ENCODE peak calls at places on chromosome 12, in eight cellular contexts. O is IMR-90, B is HCT116, G is mesenchymal stem cell, A is PC-3, M is HepG2, W is fibroblast of lung, C is astrocyte. R is an unnamed sample.

GRCh38 chr12:64528616-64529015 is 76.7 kb downstream of the TBK1 start:
- DNase-seq in O (peak; percentile 20), B (no peak), G (no peak), A (peak; percentile 13), M (no peak), W (no peak), C (no peak), R (no peak)

GRCh38 chr12:53623526-53623925 is 2.7 kb downstream of the ATF7 start:
- DNase-seq in O (peak; percentile 66), B (no peak), G (peak; percentile 59), A (no peak), M (no peak), W (peak; percentile 70), C (peak; percentile 52), R (no peak)

GRCh38 chr12:27779416-27779815 is 617 bp upstream of the KLHL42 start:
- DNase-seq in O (no peak), B (no peak), G (peak; percentile 30), A (no peak), M (peak; percentile 10), W (peak; percentile 30), C (no peak), R (no peak)

GRCh38 chr12:79451988-79452387 is 238.8 kb downstream of the PAWR start:
- DNase-seq in O (peak; percentile 88), B (no peak), G (peak; percentile 92), A (peak; percentile 96), M (peak; percentile 31), W (peak; percentile 83), C (peak; percentile 91), R (peak; percentile 66)

GRCh38 chr12:10557766-10558165 is 52.1 kb downstream of the EIF2S3B start:
- DNase-seq in O (no peak), B (no peak), G (no peak), A (peak; percentile 73), M (no peak), W (no peak), C (no peak), R (no peak)

GRCh38 chr12:53344824-53345485 is 8.8 kb upstream of the SP7 start:
- DNase-seq in O (peak; percentile 72), B (no peak), G (peak; percentile 86), A (peak; percentile 59), M (peak; percentile 54), W (peak; percentile 80), C (peak; percentile 58), R (peak; percentile 56)

GRCh38 chr12:3161861-3162260 is 84.7 kb downstream of the TSPAN9 start:
- DNase-seq in O (no peak), B (no peak), G (no peak), A (no peak), M (peak; percentile 15), W (no peak), C (no peak), R (no peak)

GRCh38 chr12:67625004-67625403 is 23.5 kb upstream of the DYRK2 start:
- DNase-seq in O (no peak), B (no peak), G (no peak), A (no peak), M (no peak), W (no peak), C (no peak), R (peak; percentile 61)

GRCh38 chr12:12397184-12397583 is 40.3 kb downstream of the BORCS5 start:
- DNase-seq in O (no peak), B (no peak), G (no peak), A (no peak), M (no peak), W (no peak), C (no peak), R (no peak)

GRCh38 chr12:87871061-87871460 is 158.1 kb downstream of the C12orf50 start:
- DNase-seq in O (peak; percentile 42), B (no peak), G (peak; percentile 9), A (no peak), M (no peak), W (peak; percentile 42), C (peak; percentile 35), R (no peak)

GRCh38 chr12:101819467-101819866 is 11.3 kb downstream of the GNPTAB start:
- DNase-seq in O (peak; percentile 31), B (no peak), G (no peak), A (no peak), M (no peak), W (no peak), C (no peak), R (no peak)

GRCh38 chr12:19450362-19450761 is 11.1 kb downstream of the AEBP2 start:
- DNase-seq in O (no peak), B (no peak), G (no peak), A (no peak), M (no peak), W (no peak), C (no peak), R (no peak)

GRCh38 chr12:51593539-51593938 is 2.5 kb downstream of the SCN8A start:
- DNase-seq in O (peak; percentile 79), B (no peak), G (peak; percentile 67), A (peak; percentile 47), M (peak; percentile 20), W (peak; percentile 74), C (peak; percentile 55), R (peak; percentile 15)

GRCh38 chr12:113005759-113006158 is 27.4 kb downstream of the OAS2 start:
- DNase-seq in O (no peak), B (peak; percentile 4), G (no peak), A (peak; percentile 45), M (no peak), W (no peak), C (no peak), R (no peak)

GRCh38 chr12:115840159-115840558 is 437.3 kb downstream of the MED13L start:
- DNase-seq in O (no peak), B (no peak), G (no peak), A (peak; percentile 73), M (peak; percentile 33), W (no peak), C (no peak), R (no peak)

GRCh38 chr12:95600567-95600966 is 49.3 kb upstream of the USP44 start:
- DNase-seq in O (no peak), B (no peak), G (no peak), A (no peak), M (no peak), W (no peak), C (no peak), R (no peak)

GRCh38 chr12:19131020-19131431 is 1.5 kb downstream of the PLEKHA5 start:
- DNase-seq in O (peak; percentile 60), B (peak; percentile 6), G (peak; percentile 88), A (peak; percentile 74), M (peak; percentile 41), W (peak; percentile 78), C (peak; percentile 54), R (peak; percentile 69)

GRCh38 chr12:96134200-96134599 is 60.0 kb upstream of the ELK3 start:
- DNase-seq in O (no peak), B (peak; percentile 24), G (no peak), A (no peak), M (no peak), W (no peak), C (no peak), R (no peak)

GRCh38 chr12:26918321-26919215 is 19.2 kb downstream of the INTS13 start:
- DNase-seq in O (peak; percentile 7), B (no peak), G (peak; percentile 21), A (no peak), M (no peak), W (peak; percentile 19), C (peak; percentile 26), R (no peak)

GRCh38 chr12:61870658-61871559 is 389.3 kb upstream of the USP15 start:
- DNase-seq in O (no peak), B (no peak), G (peak; percentile 30), A (no peak), M (no peak), W (no peak), C (no peak), R (no peak)
- H2AFZ ChIP-seq in O (no peak overlapping the region), B (no peak overlapping the region), G (no peak overlapping the region), A (no peak overlapping the region), M (no peak overlapping the region), W (no peak overlapping the region), C (no peak overlapping the region), R (no peak overlapping the region)

DNA sequence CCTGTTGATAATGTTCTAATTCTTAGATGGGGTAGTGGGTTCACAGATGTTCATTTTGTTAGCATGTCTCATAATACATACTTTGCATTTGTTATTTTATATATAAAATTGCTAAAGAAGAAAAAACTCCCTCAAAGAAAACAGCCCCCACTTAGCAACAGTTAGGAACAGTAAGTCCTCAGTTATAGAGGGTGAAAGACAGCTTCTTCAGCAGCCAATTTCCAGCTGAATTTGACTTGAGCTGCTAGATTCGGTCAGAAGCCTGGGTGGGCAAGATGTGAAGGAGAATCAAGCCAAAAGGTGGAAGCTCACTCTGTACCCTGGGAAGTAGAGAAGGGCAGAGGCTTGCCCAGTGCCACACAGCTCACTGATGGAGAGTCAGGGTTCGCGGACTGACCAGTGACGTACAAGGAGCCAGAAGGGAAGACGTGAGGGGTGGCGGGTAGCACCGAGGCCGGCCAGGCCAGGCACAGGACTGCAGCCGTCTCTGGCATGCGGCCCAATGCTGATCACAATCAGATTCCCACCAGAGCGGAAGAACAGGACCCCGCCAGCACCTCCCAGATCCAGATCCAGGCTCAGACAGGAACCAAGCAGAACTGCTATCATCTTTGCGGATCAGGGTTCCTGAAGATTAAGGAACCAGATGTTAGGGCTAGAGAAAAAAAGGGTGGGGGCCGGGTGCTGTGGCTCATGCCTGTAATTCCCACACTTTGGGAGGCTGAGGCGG is 30.4 kb upstream of the VWF start:
- DNase-seq in O (no peak), B (no peak), G (no peak), A (no peak), M (no peak), W (no peak), C (no peak), R (no peak)
- H2AFZ ChIP-seq in O (peak overlapping the region; percentile 63), B (no peak overlapping the region), G (no peak overlapping the region), A (no peak overlapping the region), M (no peak overlapping the region), W (no peak overlapping the region), C (no peak overlapping the region), R (no peak overlapping the region)

GRCh38 chr12:132559652-132560420 is 50.5 kb downstream of the LRCOL1 start:
- DNase-seq in O (peak; percentile 36), B (peak; percentile 18), G (peak; percentile 38), A (peak; percentile 73), M (peak; percentile 6), W (peak; percentile 41), C (peak; percentile 14), R (peak; percentile 58)
- H2AFZ ChIP-seq in O (peak overlapping the region; percentile 98), B (no peak overlapping the region), G (peak overlapping the region; percentile 89), A (peak overlapping the region; percentile 42), M (no peak overlapping the region), W (no peak overlapping the region), C (no peak overlapping the region), R (peak overlapping the region; percentile 84)

DNA sequence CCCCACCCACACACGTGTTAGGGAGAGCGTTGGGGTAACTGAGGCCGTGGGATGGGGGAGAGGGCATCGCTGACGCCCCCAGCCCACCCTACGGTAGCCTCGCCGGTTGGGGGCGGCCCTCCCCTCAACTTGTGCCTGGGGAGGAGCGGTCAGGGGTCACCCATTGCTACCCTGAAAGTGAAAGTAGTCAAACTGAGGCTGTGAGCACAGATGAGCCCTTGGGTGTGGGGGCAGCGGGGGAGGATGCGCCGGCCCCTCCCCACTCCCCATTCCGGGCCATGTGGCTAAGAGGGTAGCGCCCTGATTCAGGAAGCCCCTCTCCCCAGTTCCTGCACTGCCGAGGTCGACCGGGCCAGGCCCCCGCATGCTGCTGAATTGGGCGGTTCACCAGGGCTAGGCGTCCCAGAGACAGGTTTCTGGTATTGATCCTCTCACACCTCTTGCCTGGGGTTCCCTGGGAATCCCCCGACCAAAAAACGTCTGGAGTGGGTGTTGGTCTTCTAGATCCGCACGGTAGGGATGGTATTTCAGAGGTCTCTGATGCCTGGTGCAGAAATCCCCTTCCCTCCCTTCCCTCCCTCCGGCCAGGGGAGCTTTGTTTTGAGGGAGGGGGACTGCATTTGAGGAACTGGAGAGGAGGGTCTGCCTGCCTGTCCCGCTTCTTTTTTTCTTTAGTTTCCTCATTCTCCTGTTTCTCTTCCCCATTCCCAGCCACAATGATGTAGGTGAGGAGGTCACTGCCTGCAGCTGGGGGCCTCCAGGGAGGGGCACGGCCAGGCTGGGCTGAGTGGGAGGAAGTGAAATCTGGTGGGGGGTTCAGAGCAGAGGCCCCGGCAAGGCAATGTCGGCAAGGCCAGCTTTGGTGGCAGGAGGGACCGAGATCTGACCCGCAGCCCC is 999 bp downstream of the SH2B3 start:
- DNase-seq in O (no peak), B (no peak), G (peak; percentile 49), A (no peak), M (no peak), W (no peak), C (no peak), R (no peak)
- H2AFZ ChIP-seq in O (peak overlapping the region; percentile 85), B (no peak overlapping the region), G (no peak overlapping the region), A (peak overlapping the region; percentile 80), M (no peak overlapping the region), W (no peak overlapping the region), C (peak overlapping the region; percentile 28), R (peak overlapping the region; percentile 81)